ENCODE peak calls at places on chromosomes 11 and 22, in five cellular contexts. O is pancreas, N is GM23248, M is heart right ventricle, F is cardiac muscle cell. B is an unnamed sample.
A peak's percentile ranks its signal among the peaks of the same experiment; 100 is the strongest.

GRCh38 chr11:93528252-93528651 is 14.9 kb downstream of the SMCO4 start:
- DNase-seq in N (no peak), O (no peak), F (no peak), M (no peak), B (no peak)

GRCh38 chr22:38110008-38110862 is at the start of gene BAIAP2L2:
- DNase-seq in M (no peak), N (no peak), O (no peak), F (no peak), B (no peak)

GRCh38 chr11:60485987-60486386 is 6.6 kb upstream of the MS4A12 start:
- DNase-seq in N (no peak), M (no peak), F (peak; percentile 7), O (peak; percentile 51), B (no peak)

GRCh38 chr11:83105167-83105566 is 33.5 kb upstream of the RAB30 start:
- DNase-seq in N (no peak), O (no peak), F (no peak), M (no peak), B (no peak)

GRCh38 chr11:118885319-118885718 is 1.6 kb downstream of the CXCR5 start:
- DNase-seq in O (no peak), F (no peak), M (no peak), N (no peak), B (no peak)

GRCh38 chr11:19803506-19803998 is 90.9 kb downstream of the NAV2 start:
- DNase-seq in N (no peak), M (no peak), F (no peak), O (peak; percentile 63), B (no peak)

GRCh38 chr11:91587131-91587530 is 637.5 kb upstream of the FAT3 start:
- DNase-seq in N (no peak), O (no peak), F (no peak), M (no peak), B (no peak)

GRCh38 chr22:46936378-46936916 is 174.0 kb downstream of the TBC1D22A start:
- DNase-seq in F (no peak), N (peak; percentile 26), O (no peak), M (no peak), B (peak; percentile 72)

GRCh38 chr11:77345621-77346020 is 44.1 kb upstream of the GDPD4 start:
- DNase-seq in N (peak; percentile 69), O (no peak), F (no peak), M (no peak), B (no peak)

GRCh38 chr22:17271711-17272451 is 52.6 kb upstream of the ADA2 start:
- DNase-seq in N (no peak), M (peak; percentile 1), F (no peak), O (no peak), B (no peak)

GRCh38 chr11:77752518-77752917 is 68.0 kb downstream of the RSF1 start:
- DNase-seq in O (no peak), N (peak; percentile 50), M (peak; percentile 50), F (no peak), B (no peak)

GRCh38 chr11:75311858-75312288 is 39.6 kb downstream of the ARRB1 start:
- DNase-seq in F (no peak), M (peak; percentile 91), O (no peak), N (peak; percentile 68), B (no peak)

GRCh38 chr11:8025123-8025522 is 38.0 kb downstream of the EIF3F start:
- DNase-seq in N (peak; percentile 26), O (no peak), F (no peak), M (no peak), B (no peak)

GRCh38 chr22:48492371-48493320 is 1335.0 kb downstream of the BRD1 start:
- DNase-seq in O (peak; percentile 65), F (peak; percentile 62), N (peak; percentile 87), M (peak; percentile 34), B (peak; percentile 61)

GRCh38 chr11:120660024-120660565 is 148.5 kb downstream of the GRIK4 start:
- DNase-seq in O (no peak), N (peak; percentile 62), F (peak; percentile 62), M (no peak), B (peak; percentile 60)

GRCh38 chr11:83544871-83545270 is 258.7 kb upstream of the CCDC90B start:
- DNase-seq in F (no peak), N (no peak), O (no peak), M (no peak), B (no peak)

GRCh38 chr11:77115956-77116355 is 12.1 kb upstream of the MYO7A start:
- DNase-seq in N (no peak), M (no peak), F (no peak), O (no peak), B (peak; percentile 46)

GRCh38 chr11:123057604-123058305 is 4.2 kb downstream of the HSPA8 start:
- DNase-seq in N (no peak), F (no peak), M (no peak), O (no peak), B (no peak)

GRCh38 chr22:23072035-23072910 is 2.0 kb downstream of the GNAZ start:
- DNase-seq in M (no peak), F (no peak), O (no peak), N (peak; percentile 6), B (peak; percentile 45)

GRCh38 chr11:111347002-111347722 is 31.9 kb downstream of the POU2AF1 start:
- DNase-seq in O (no peak), N (peak; percentile 76), M (no peak), F (no peak), B (no peak)

GRCh38 chr11:115874843-115875242 is 370.6 kb upstream of the CADM1 start:
- DNase-seq in F (no peak), N (no peak), M (no peak), O (no peak), B (no peak)

GRCh38 chr11:65575568-65576231 is at the start of gene EHBP1L1:
- DNase-seq in O (peak; percentile 62), M (peak; percentile 73), N (peak; percentile 78), F (peak; percentile 65), B (peak; percentile 87)

GRCh38 chr22:46090051-46090591 is 60.2 kb upstream of the PPARA start:
- DNase-seq in M (peak; percentile 48), O (peak; percentile 84), N (peak; percentile 69), F (no peak), B (peak; percentile 85)

GRCh38 chr11:120403966-120404365 is 67.8 kb downstream of the ARHGEF12 start:
- DNase-seq in O (no peak), M (no peak), F (no peak), N (no peak), B (no peak)

GRCh38 chr11:79501688-79502087 is 60.9 kb upstream of the TENM4 start:
- DNase-seq in O (no peak), N (no peak), M (no peak), F (no peak), B (no peak)

GRCh38 chr11:19698493-19699292 is 13.9 kb upstream of the NAV2 start:
- DNase-seq in M (peak; percentile 79), N (peak; percentile 93), O (no peak), F (no peak), B (peak; percentile 92)

GRCh38 chr22:27461470-27461869 is 340.1 kb downstream of the MN1 start:
- DNase-seq in O (no peak), N (peak; percentile 96), F (peak; percentile 48), M (no peak), B (no peak)

GRCh38 chr22:25497269-25497668 is 67.2 kb upstream of the GRK3 start:
- DNase-seq in M (peak; percentile 35), O (no peak), N (no peak), F (peak; percentile 21), B (no peak)

GRCh38 chr11:10162222-10162621 is 131.8 kb downstream of the SBF2 start:
- DNase-seq in O (no peak), F (no peak), N (no peak), M (no peak), B (no peak)

GRCh38 chr22:29477919-29478318 is 2.1 kb upstream of the NEFH start:
- DNase-seq in F (no peak), O (no peak), M (no peak), N (no peak), B (no peak)

GRCh38 chr22:40813912-40814315 is 5.2 kb downstream of the SLC25A17 start:
- DNase-seq in M (no peak), N (no peak), O (no peak), F (no peak), B (no peak)

GRCh38 chr11:76783294-76783900 is at the start of gene TSKU:
- DNase-seq in O (no peak), F (no peak), M (no peak), N (peak; percentile 81), B (no peak)

DNA sequence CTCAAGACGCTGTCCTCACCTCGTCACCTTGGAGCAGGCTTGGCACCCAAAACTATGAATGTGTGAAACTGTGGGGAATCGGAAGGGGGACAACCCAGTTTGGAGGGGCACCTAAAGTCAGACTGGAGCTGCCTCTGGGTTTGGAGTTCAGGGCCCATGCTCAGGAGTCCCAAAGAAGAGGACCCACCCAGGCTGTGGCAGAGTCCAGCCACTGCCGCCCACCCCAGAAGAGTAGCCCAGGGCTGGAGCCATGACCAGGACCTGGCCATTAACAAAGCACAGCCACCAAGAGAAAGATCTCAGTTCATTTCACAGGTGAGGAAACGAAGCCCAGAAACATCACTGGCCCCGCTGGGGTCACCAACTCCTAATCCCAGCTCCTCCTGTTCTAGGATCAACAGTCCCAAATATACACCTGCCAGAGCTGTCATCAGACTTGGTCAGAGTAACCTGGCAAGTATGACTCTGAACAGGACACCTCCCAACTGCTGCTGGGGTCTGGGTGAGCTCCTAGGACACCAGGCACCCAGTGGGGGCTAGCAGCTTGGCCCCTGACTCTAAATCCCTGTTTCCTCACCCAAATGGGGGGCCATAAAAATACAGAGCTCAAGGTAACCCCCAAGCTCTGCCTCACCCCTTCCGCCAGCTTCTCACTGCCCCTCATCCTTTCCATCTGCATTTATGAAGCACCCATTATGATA is 2.7 kb downstream of the RAB3IL1 start:
- DNase-seq in M (peak; percentile 1), N (no peak), O (no peak), F (no peak), B (no peak)
- H3K4me1 ChIP-seq in M (peaks cover 56% of the 10 kb centered on the region), N (no peaks in the 10 kb centered on the region), O (no peaks in the 10 kb centered on the region), F (peaks cover 1% of the 10 kb centered on the region), B (peaks cover 5% of the 10 kb centered on the region)

DNA sequence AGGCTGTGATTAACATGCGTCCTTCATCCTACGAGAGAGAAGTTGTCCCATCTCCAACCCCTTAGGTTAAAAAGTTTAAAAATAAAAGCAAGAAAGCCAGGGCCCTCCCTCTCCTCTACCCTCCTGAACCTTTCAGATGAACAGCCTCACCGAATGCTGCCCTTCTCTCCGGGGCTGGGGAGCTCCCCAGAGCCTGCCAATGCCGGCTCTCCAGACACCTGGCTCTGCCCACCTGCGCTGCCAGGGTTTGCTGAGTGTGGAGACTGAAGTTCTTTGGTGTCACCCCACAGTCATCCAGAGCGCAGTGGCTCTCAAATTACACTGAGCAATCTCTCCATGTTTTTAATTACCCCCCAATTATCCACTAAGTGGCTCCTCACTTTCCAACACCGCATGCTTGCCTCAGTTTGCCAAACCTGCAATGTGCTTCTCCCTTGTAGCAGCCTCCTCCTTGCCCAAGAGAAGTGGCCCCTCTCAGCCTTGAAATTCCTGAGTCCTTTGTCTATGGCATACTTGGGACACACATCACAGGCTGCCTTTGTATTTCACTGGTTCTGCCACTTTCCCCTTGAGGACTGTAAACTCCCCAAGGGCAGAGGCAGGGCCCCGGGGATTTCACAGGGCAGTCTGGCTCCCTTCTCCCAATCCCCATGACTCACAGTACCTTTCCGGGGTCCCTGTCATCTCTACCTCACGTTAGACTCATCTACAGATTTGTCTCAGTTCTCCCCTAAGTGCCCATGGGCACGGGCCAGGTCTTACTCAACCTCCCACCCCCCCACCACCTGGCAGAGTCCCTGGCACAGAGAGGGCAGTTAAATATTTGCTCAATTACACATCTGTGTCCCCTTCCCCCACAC is 2.0 kb downstream of the MYH9 start:
- DNase-seq in N (peak; percentile 81), O (peak; percentile 92), F (no peak), M (no peak), B (peak; percentile 91)
- H3K4me1 ChIP-seq in N (peaks cover 32% of the 10 kb centered on the region), O (peaks cover 37% of the 10 kb centered on the region), F (peaks cover 16% of the 10 kb centered on the region), M (peaks cover 57% of the 10 kb centered on the region), B (peaks cover 29% of the 10 kb centered on the region)

GRCh38 chr11:73048446-73048845 is 93.7 kb downstream of the FCHSD2 start:
- DNase-seq in O (no peak), F (no peak), M (no peak), N (no peak), B (no peak)
- H3K4me1 ChIP-seq in O (peaks cover 24% of the 10 kb centered on the region), F (no peaks in the 10 kb centered on the region), M (peaks cover 22% of the 10 kb centered on the region), N (no peaks in the 10 kb centered on the region), B (peaks cover 13% of the 10 kb centered on the region)

GRCh38 chr11:128493570-128493965 is 93.8 kb downstream of the ETS1 start:
- DNase-seq in F (no peak), N (peak; percentile 62), O (no peak), M (no peak), B (no peak)
- H3K4me1 ChIP-seq in F (peaks cover 51% of the 10 kb centered on the region), N (peaks cover 91% of the 10 kb centered on the region), O (peaks cover 18% of the 10 kb centered on the region), M (peaks cover 99% of the 10 kb centered on the region), B (peaks cover 23% of the 10 kb centered on the region)

B was measured in right lobe of liver.